ENCODE peak calls at places on chromosomes 12 and 14, in four cellular contexts. C is heart left ventricle, P is IMR-90, K is adrenal gland. R is an unnamed sample.

GRCh38 chr12:104133861-104134260 is 4.1 kb downstream of the NFYB start:
- DNase-seq in K (no peak), C (no peak), P (peak; percentile 41), R (no peak)

GRCh38 chr12:127290251-127290650 is 976.7 kb upstream of the TMEM132C start:
- DNase-seq in C (no peak), P (no peak), K (no peak), R (no peak)

GRCh38 chr14:21860172-21860571 is 186.6 kb upstream of the OR4E1 start:
- DNase-seq in C (no peak), K (no peak), P (no peak), R (peak; percentile 32)

GRCh38 chr12:132506730-132507538 is 17.0 kb downstream of the FBRSL1 start:
- DNase-seq in C (peak; percentile 93), K (peak; percentile 93), P (peak; percentile 77), R (peak; percentile 96)

GRCh38 chr14:52455291-52456088 is 96.8 kb downstream of the TXNDC16 start:
- DNase-seq in C (no peak), K (no peak), P (peak; percentile 87), R (no peak)

GRCh38 chr12:45849289-45849688 is 119.8 kb downstream of the ARID2 start:
- DNase-seq in P (peak; percentile 31), C (no peak), K (no peak), R (no peak)

GRCh38 chr12:122856999-122857671 is 21.9 kb downstream of the HIP1R start:
- DNase-seq in K (no peak), C (no peak), P (peak; percentile 85), R (no peak)

GRCh38 chr14:104531421-104532190 is 48.0 kb upstream of the C14orf180 start:
- DNase-seq in C (no peak), K (peak; percentile 3), P (no peak), R (no peak)

GRCh38 chr12:124463341-124463861 is 104.0 kb downstream of the NCOR2 start:
- DNase-seq in C (no peak), P (no peak), K (no peak), R (no peak)

GRCh38 chr14:105338392-105338791 is 23.8 kb downstream of the PACS2 start:
- DNase-seq in P (no peak), K (no peak), C (no peak), R (no peak)

GRCh38 chr14:38884109-38884508 is 218.9 kb downstream of the SEC23A start:
- DNase-seq in P (no peak), C (no peak), K (no peak), R (no peak)

GRCh38 chr12:12804432-12804886 is 8.7 kb upstream of the DDX47 start:
- DNase-seq in P (peak; percentile 95), C (no peak), K (no peak), R (no peak)

GRCh38 chr12:116142936-116143882 is 134.3 kb downstream of the MED13L start:
- DNase-seq in C (no peak), K (no peak), P (peak; percentile 89), R (no peak)

GRCh38 chr12:52076811-52077210 is 2.7 kb upstream of the SMIM41 start:
- DNase-seq in K (no peak), C (no peak), P (no peak), R (no peak)

GRCh38 chr14:86035882-86036281 is 505.9 kb downstream of the FLRT2 start:
- DNase-seq in K (no peak), C (no peak), P (no peak), R (peak; percentile 36)

GRCh38 chr12:65881348-65881961 is 57.2 kb downstream of the HMGA2 start:
- DNase-seq in K (no peak), C (peak; percentile 53), P (peak; percentile 75), R (peak; percentile 52)

GRCh38 chr12:132351751-132352495 is 22.5 kb upstream of the GALNT9 start:
- DNase-seq in K (no peak), C (no peak), P (no peak), R (no peak)

GRCh38 chr12:131842169-131842568 is 14.0 kb downstream of the MMP17 start:
- DNase-seq in K (no peak), C (no peak), P (no peak), R (no peak)

GRCh38 chr12:66548338-66549049 is 130.4 kb downstream of the GRIP1 start:
- DNase-seq in C (no peak), P (no peak), K (no peak), R (no peak)

GRCh38 chr12:83473408-83474095 is 786.8 kb downstream of the TMTC2 start:
- DNase-seq in P (no peak), C (no peak), K (no peak), R (no peak)

GRCh38 chr12:104814944-104815343 is 143.1 kb downstream of the SLC41A2 start:
- DNase-seq in C (no peak), K (no peak), P (no peak), R (no peak)

GRCh38 chr14:95516554-95517209 is at the start of gene SYNE3:
- DNase-seq in K (peak; percentile 75), P (no peak), C (peak; percentile 82), R (peak; percentile 56)

GRCh38 chr12:127459687-127460086 is 807.3 kb upstream of the TMEM132C start:
- DNase-seq in P (no peak), K (no peak), C (no peak), R (peak; percentile 76)

GRCh38 chr14:89340200-89340667 is 76.8 kb downstream of the FOXN3 start:
- DNase-seq in C (no peak), P (peak; percentile 75), K (no peak), R (no peak)

GRCh38 chr12:65277994-65278575 is 398 bp upstream of the MSRB3 start:
- DNase-seq in P (no peak), C (peak; percentile 24), K (no peak), R (peak; percentile 17)

GRCh38 chr14:55780156-55780946 is 200.3 kb downstream of the KTN1 start:
- DNase-seq in C (peak; percentile 38), K (no peak), P (peak; percentile 33), R (peak; percentile 18)

GRCh38 chr14:92397140-92397815 is 74.3 kb downstream of the SLC24A4 start:
- DNase-seq in K (no peak), C (no peak), P (peak; percentile 62), R (no peak)

GRCh38 chr14:94388027-94388895 is at the start of gene SERPINA1:
- DNase-seq in P (peak; percentile 44), K (no peak), C (no peak), R (no peak)

GRCh38 chr14:101076451-101077220 is 173.1 kb upstream of the RTL1 start:
- DNase-seq in P (no peak), K (no peak), C (no peak), R (peak; percentile 10)

GRCh38 chr12:110582286-110583136 is 607 bp downstream of the PPTC7 start:
- DNase-seq in P (peak; percentile 33), K (peak; percentile 78), C (peak; percentile 75), R (peak; percentile 62)

GRCh38 chr14:24332094-24332983 is 2.5 kb downstream of the ADCY4 start:
- DNase-seq in P (peak; percentile 52), C (peak; percentile 65), K (peak; percentile 68), R (peak; percentile 79)

GRCh38 chr14:24329736-24330135 is 5.1 kb downstream of the ADCY4 start:
- DNase-seq in P (no peak), K (no peak), C (peak; percentile 61), R (peak; percentile 46)

GRCh38 chr14:24329073-24329663 is 5.7 kb downstream of the ADCY4 start:
- DNase-seq in P (no peak), K (no peak), C (no peak), R (no peak)

GRCh38 chr14:24330973-24331674 is 3.7 kb downstream of the ADCY4 start:
- DNase-seq in P (no peak), C (no peak), K (no peak), R (no peak)

DNA sequence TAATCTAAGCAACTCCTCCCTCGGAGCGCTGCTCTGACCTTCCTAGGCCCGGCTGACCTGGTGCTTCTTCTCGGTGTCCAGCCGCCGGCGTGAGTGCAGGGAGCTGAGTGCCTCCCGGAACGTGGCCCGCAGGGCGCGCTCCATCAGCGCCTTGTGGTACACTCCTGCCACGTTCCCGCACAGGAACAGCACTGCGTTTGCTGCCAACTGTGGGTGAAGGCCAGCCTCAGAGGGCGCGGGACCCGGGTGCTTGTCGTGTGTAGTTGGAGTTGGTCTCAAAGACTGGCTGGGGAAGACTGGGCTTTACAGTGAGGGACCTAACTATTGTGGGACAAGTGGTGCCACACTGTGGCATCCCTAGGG is 3.2 kb downstream of the ADCY4 start:
- DNase-seq in P (no peak), K (no peak), C (no peak), R (no peak)
- H3K4me1 ChIP-seq in P (peaks cover 3% of the 10 kb centered on the region), K (no peaks in the 10 kb centered on the region), C (peaks cover 100% of the 10 kb centered on the region), R (peaks cover 21% of the 10 kb centered on the region)

DNA sequence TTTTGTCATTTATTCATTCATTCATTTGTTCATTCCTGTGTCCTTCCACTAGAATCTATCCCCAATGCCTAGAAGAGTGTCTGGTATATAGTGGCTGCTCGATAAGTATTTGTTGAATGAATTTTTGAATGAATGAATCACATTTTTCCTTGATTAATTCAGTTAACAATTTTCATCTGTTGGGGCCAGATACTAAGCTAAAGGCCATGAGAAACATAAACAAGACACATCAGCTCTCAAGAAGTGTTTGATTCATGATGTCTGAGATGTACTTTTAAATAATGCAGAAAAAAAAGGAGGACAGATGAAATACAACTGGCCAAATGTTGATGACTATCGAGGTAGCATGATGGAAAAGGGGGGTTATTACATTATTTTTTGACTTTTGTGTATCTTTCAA is 48.1 kb upstream of the TMED10 start:
- DNase-seq in P (peak; percentile 63), K (no peak), C (no peak), R (no peak)
- H3K4me1 ChIP-seq in P (peaks cover 10% of the 10 kb centered on the region), K (no peaks in the 10 kb centered on the region), C (peaks cover 67% of the 10 kb centered on the region), R (peaks cover 12% of the 10 kb centered on the region)

GRCh38 chr12:9763025-9763424 is 2.3 kb upstream of the CD69 start:
- DNase-seq in K (no peak), C (no peak), P (no peak), R (no peak)
- H3K4me1 ChIP-seq in K (no peaks in the 10 kb centered on the region), C (peaks cover 43% of the 10 kb centered on the region), P (no peaks in the 10 kb centered on the region), R (no peaks in the 10 kb centered on the region)

GRCh38 chr12:92028039-92028709 is 117.5 kb downstream of the BTG1 start:
- DNase-seq in K (no peak), P (no peak), C (no peak), R (no peak)

GRCh38 chr12:92027243-92027642 is 118.4 kb downstream of the BTG1 start:
- DNase-seq in C (no peak), K (no peak), P (no peak), R (no peak)

GRCh38 chr12:92029136-92029535 is 116.5 kb downstream of the BTG1 start:
- DNase-seq in C (no peak), P (no peak), K (no peak), R (no peak)

GRCh38 chr12:92022093-92022492 is 123.6 kb downstream of the BTG1 start:
- DNase-seq in K (no peak), C (no peak), P (no peak), R (no peak)

DNA sequence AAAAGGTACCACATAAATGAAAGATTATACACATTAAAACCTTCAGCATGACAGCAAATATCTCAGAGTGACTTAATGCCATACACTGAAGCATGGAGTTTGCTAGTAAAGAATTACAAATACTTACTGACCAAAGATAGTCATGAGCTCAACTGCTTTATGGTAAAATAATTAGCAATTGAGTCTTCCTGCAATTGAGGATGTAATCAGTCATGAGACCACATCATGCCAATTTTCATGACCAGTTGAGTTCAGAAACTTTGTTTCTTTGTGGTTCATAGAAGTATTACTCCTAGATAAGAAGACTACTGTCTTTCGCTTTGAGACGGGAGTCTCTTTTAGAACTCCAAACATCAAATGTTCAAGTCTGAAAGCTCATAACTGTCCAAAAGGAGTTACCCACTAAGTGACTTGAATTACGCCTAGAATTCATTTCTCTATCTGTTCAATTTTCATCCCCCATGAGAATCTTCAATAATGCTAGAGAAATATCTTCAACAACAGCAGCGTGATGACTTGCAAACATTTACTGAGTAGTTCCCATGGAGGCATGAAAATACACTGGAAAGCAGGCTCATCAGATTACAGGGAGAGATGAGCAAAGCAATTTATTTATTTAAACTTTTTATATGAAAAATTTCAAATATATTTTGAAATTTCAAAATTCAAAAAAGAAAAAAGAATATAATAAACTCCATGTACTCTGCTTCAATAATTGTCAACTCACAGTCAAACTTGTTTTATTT is 120.0 kb downstream of the BTG1 start:
- DNase-seq in K (no peak), P (no peak), C (no peak), R (no peak)
- H3K4me1 ChIP-seq in K (peaks cover 9% of the 10 kb centered on the region), P (no peaks in the 10 kb centered on the region), C (peaks cover 37% of the 10 kb centered on the region), R (peaks cover 7% of the 10 kb centered on the region)

R was measured in testis.